ENCODE peak calls at places on chromosomes 11 and 22, in ten cellular contexts. Z is activated T-helper 1 cell treated with anti-CD3 and anti-CD28 coated beads, Interleukin-12 subunit alpha, Interleukin-12 subunit beta, Interleukin-2, Interleukin-4 antibody, amounts not matched to agents 30 ng/mL and 10 ng/mL and 1 ng/mL, durations not matched to agents 14 hours and 24 hours and 36 hours; K is activated gamma-delta T cell treated with Interleukin-2 at 50 U/mL for 16 hours; O is dorsolateral prefrontal cortex; Q is PC-9; E is bronchial epithelial cell; T is NCI-H524 treated with DMSO at 0.1 percent for 48 hours; J is AG08396; G is stimulated activated CD4-positive, alpha-beta T cell treated with anti-CD3 and anti-CD28 coated beads, Interleukin-1b, Interleukin-23, amount 100 ng/mL, for 4 hours; P is GM23338. N is an unnamed sample.
A peak's percentile ranks its signal among the peaks of the same experiment; 100 is the strongest.

GRCh38 chr11:47215366-47215925 is 672 bp downstream of the DDB2 start:
- DNase-seq in K (no peak), P (no peak), O (no peak), Z (no peak), T (no peak), Q (peak; percentile 77), E (peak; percentile 74), G (no peak), J (no peak), N (no peak)

GRCh38 chr22:20918663-20919220 is 1.5 kb downstream of the CRKL start:
- DNase-seq in J (no peak), K (no peak), O (no peak), G (no peak), E (no peak), P (no peak), T (no peak), Q (no peak), Z (no peak), N (no peak)

GRCh38 chr11:120168108-120168959 is 30.4 kb upstream of the TRIM29 start:
- DNase-seq in G (no peak), P (no peak), O (no peak), J (no peak), Q (peak; percentile 18), E (no peak), K (no peak), T (no peak), Z (no peak), N (no peak)

GRCh38 chr11:61781585-61781984 is 10.8 kb downstream of the TMEM258 start:
- DNase-seq in O (no peak), E (no peak), K (no peak), P (no peak), T (no peak), J (no peak), Q (no peak), Z (no peak), G (no peak), N (no peak)

GRCh38 chr22:20093437-20093836 is 13.4 kb downstream of the DGCR8 start:
- DNase-seq in G (no peak), T (no peak), Q (no peak), E (no peak), P (no peak), O (peak; percentile 68), J (no peak), K (no peak), Z (no peak), N (no peak)

GRCh38 chr11:64219755-64220154 is 6.2 kb downstream of the TRPT1 start:
- DNase-seq in K (no peak), P (no peak), O (no peak), T (no peak), Q (no peak), Z (no peak), G (no peak), J (no peak), E (no peak), N (no peak)

GRCh38 chr11:68841718-68842426 is at the start of gene CPT1A:
- DNase-seq in K (peak; percentile 61), O (no peak), E (no peak), Q (peak; percentile 56), G (peak; percentile 43), Z (peak; percentile 65), P (peak; percentile 78), J (peak; percentile 94), T (no peak), N (peak; percentile 83)

GRCh38 chr11:126444072-126444471 is 88.6 kb downstream of the ST3GAL4 start:
- DNase-seq in P (no peak), Z (no peak), K (no peak), E (no peak), Q (no peak), J (no peak), T (no peak), G (no peak), O (no peak), N (no peak)

GRCh38 chr11:29300441-29300840 is 716.4 kb downstream of the KCNA4 start:
- DNase-seq in Q (no peak), J (no peak), G (no peak), P (peak; percentile 37), O (no peak), K (no peak), Z (no peak), E (peak; percentile 83), T (no peak), N (no peak)

GRCh38 chr11:298406-299065 is 790 bp downstream of the IFITM5 start:
- DNase-seq in T (no peak), Q (no peak), K (no peak), J (no peak), Z (no peak), G (no peak), O (no peak), E (no peak), P (no peak), N (no peak)

GRCh38 chr11:47881145-47881544 is 33.0 kb upstream of the NUP160 start:
- DNase-seq in K (no peak), G (no peak), T (no peak), Q (no peak), Z (no peak), O (no peak), P (peak; percentile 9), J (no peak), E (no peak), N (no peak)

GRCh38 chr11:86108146-86108545 is 39.3 kb upstream of the PICALM start:
- DNase-seq in J (no peak), E (no peak), G (no peak), T (peak; percentile 26), P (no peak), K (no peak), Z (no peak), Q (no peak), O (no peak), N (no peak)

GRCh38 chr11:69699213-69699612 is 4.6 kb downstream of the FGF19 start:
- DNase-seq in Z (no peak), O (no peak), K (no peak), G (no peak), J (no peak), E (no peak), P (no peak), T (peak; percentile 47), Q (no peak), N (no peak)

GRCh38 chr22:45717787-45718186 is 46.2 kb downstream of the ATXN10 start:
- DNase-seq in J (peak; percentile 17), T (no peak), Q (peak; percentile 83), K (no peak), E (peak; percentile 83), Z (no peak), O (no peak), P (no peak), G (no peak), N (no peak)

GRCh38 chr11:2433106-2433925 is 11.0 kb downstream of the TRPM5 start:
- DNase-seq in P (no peak), K (no peak), T (no peak), Q (no peak), O (no peak), G (no peak), E (no peak), J (no peak), Z (no peak), N (no peak)

GRCh38 chr22:38413085-38414008 is 41.7 kb downstream of the KCNJ4 start:
- DNase-seq in K (no peak), G (no peak), T (peak; percentile 90), J (peak; percentile 59), E (no peak), O (peak; percentile 32), P (no peak), Z (no peak), Q (peak; percentile 20), N (no peak)

GRCh38 chr22:32660292-32660691 is 141.2 kb upstream of the TIMP3 start:
- DNase-seq in P (peak; percentile 90), G (peak; percentile 17), Q (no peak), E (peak; percentile 56), O (peak; percentile 35), J (peak; percentile 69), K (peak; percentile 25), Z (peak; percentile 32), T (peak; percentile 6), N (peak; percentile 28)

GRCh38 chr11:3944198-3944597 is 88.7 kb downstream of the STIM1 start:
- DNase-seq in Z (no peak), K (no peak), G (no peak), T (no peak), E (no peak), O (peak; percentile 39), Q (no peak), P (no peak), J (no peak), N (no peak)

GRCh38 chr11:2790581-2790925 is 90.8 kb upstream of the KCNQ1OT1 start:
- DNase-seq in K (no peak), T (no peak), Q (no peak), O (no peak), Z (no peak), P (no peak), G (no peak), E (no peak), J (no peak), N (no peak)

GRCh38 chr22:26416670-26417270 is 12.3 kb upstream of the ASPHD2 start:
- DNase-seq in P (peak; percentile 83), O (no peak), Q (peak; percentile 61), K (no peak), G (no peak), E (peak; percentile 68), T (no peak), J (peak; percentile 74), Z (no peak), N (no peak)

GRCh38 chr11:121614661-121615240 is 162.0 kb upstream of the SORL1-AS1 start:
- DNase-seq in G (no peak), E (peak; percentile 29), O (no peak), Q (peak; percentile 86), K (no peak), P (peak; percentile 26), Z (no peak), J (no peak), T (no peak), N (no peak)

GRCh38 chr11:115764172-115764571 is 260.0 kb upstream of the CADM1 start:
- DNase-seq in T (no peak), E (no peak), G (no peak), Q (no peak), K (no peak), P (no peak), J (no peak), O (no peak), Z (no peak), N (no peak)

GRCh38 chr11:37914859-37915258 is 1316.8 kb upstream of the RAG2 start:
- DNase-seq in J (no peak), E (no peak), Z (no peak), P (no peak), G (no peak), K (no peak), Q (no peak), T (no peak), O (no peak), N (no peak)

GRCh38 chr11:1208361-1209261 is 14.3 kb upstream of the MUC5B start:
- DNase-seq in J (no peak), K (no peak), E (no peak), T (no peak), G (no peak), P (no peak), Z (no peak), Q (no peak), O (no peak), N (no peak)

GRCh38 chr11:94786264-94787126 is 18.3 kb downstream of the AMOTL1 start:
- DNase-seq in E (no peak), O (no peak), K (no peak), J (no peak), Q (no peak), P (peak; percentile 69), T (no peak), Z (no peak), G (no peak), N (no peak)

GRCh38 chr11:62599069-62599696 is 2.5 kb downstream of the MTA2 start:
- DNase-seq in P (peak; percentile 98), Q (peak; percentile 96), J (peak; percentile 98), E (peak; percentile 95), Z (peak; percentile 96), T (peak; percentile 64), G (peak; percentile 89), K (peak; percentile 96), O (peak; percentile 95), N (peak; percentile 86)

GRCh38 chr11:65425971-65426838 is 3.6 kb downstream of the NEAT1 start:
- DNase-seq in P (no peak), K (no peak), Q (peak; percentile 97), G (no peak), Z (no peak), O (no peak), T (no peak), J (peak; percentile 7), E (peak; percentile 96), N (no peak)

GRCh38 chr11:124725719-124726105 is 14.0 kb upstream of the NRGN start:
- DNase-seq in E (peak; percentile 81), J (peak; percentile 41), T (no peak), P (no peak), Q (no peak), Z (no peak), O (peak; percentile 47), G (no peak), K (no peak), N (no peak)

N was measured in D721Med.